ENCODE peak calls at places on chromosomes 2 and 18, in four cellular contexts. M is NT2/D1, K is H1, Y is GM12878. P is an unnamed sample.

GRCh38 chr2:150686391-150686790 is 198.9 kb upstream of the RND3 start:
- DNase-seq in M (no peak), K (no peak), Y (no peak), P (no peak)

GRCh38 chr2:96359310-96359709 is 23.7 kb downstream of the NCAPH start:
- DNase-seq in M (no peak), K (no peak), Y (no peak), P (no peak)

GRCh38 chr2:16614314-16614860 is 51.2 kb downstream of the CYRIA start:
- DNase-seq in M (no peak), K (no peak), Y (no peak), P (no peak)

GRCh38 chr2:1813371-1813770 is 69.1 kb upstream of the PXDN start:
- DNase-seq in M (no peak), K (no peak), Y (no peak), P (no peak)

GRCh38 chr2:127456960-127457359 is 38.7 kb downstream of the PROC start:
- DNase-seq in M (no peak), K (no peak), Y (no peak), P (no peak)

GRCh38 chr2:195961873-195962272 is 106.8 kb downstream of the DNAH7 start:
- DNase-seq in M (no peak), K (no peak), Y (peak), P (no peak)

GRCh38 chr2:15737314-15738224 is 145.9 kb downstream of the DDX1 start:
- DNase-seq in M (no peak), K (no peak), Y (no peak), P (no peak)

GRCh38 chr2:181313845-181314244 is 143.3 kb upstream of the ITGA4 start:
- DNase-seq in M (no peak), K (no peak), Y (no peak), P (no peak)

GRCh38 chr2:27208486-27209050 is 3.3 kb upstream of the ATRAID start:
- DNase-seq in M (peak), K (no peak), Y (no peak), P (no peak)

GRCh38 chr2:190352668-190353536 is 9.5 kb downstream of the INPP1 start:
- DNase-seq in M (no peak), K (no peak), Y (no peak), P (peak)

GRCh38 chr2:191869781-191870180 is 22.9 kb upstream of the CAVIN2 start:
- DNase-seq in M (no peak), K (no peak), Y (no peak), P (no peak)

GRCh38 chr2:236768393-236769140 is 198.9 kb downstream of the ACKR3 start:
- DNase-seq in M (no peak), K (no peak), Y (no peak), P (no peak)

GRCh38 chr2:121031568-121032340 is 253.2 kb downstream of the TFCP2L1 start:
- DNase-seq in M (no peak), K (no peak), Y (no peak), P (no peak)

GRCh38 chr2:31299547-31299946 is 65.6 kb downstream of the EHD3 start:
- DNase-seq in M (no peak), K (no peak), Y (no peak), P (no peak)

GRCh38 chr18:23204589-23205235 is 69.4 kb downstream of the CABLES1 start:
- DNase-seq in M (no peak), K (no peak), Y (no peak), P (no peak)

GRCh38 chr2:4464607-4465006 is 761.2 kb downstream of the DCDC2C start:
- DNase-seq in M (no peak), K (no peak), Y (no peak), P (no peak)

GRCh38 chr18:75068682-75069435 is 140.1 kb downstream of the PTGR3 start:
- DNase-seq in M (no peak), K (no peak), Y (no peak), P (no peak)

GRCh38 chr18:73752546-73752945 is 395.1 kb downstream of the FBXO15 start:
- DNase-seq in M (no peak), K (no peak), Y (no peak), P (no peak)

GRCh38 chr2:69715964-69716363 is 26.0 kb upstream of the ANXA4 start:
- DNase-seq in M (no peak), K (no peak), Y (no peak), P (no peak)

GRCh38 chr2:127050803-127051115 is 56.2 kb downstream of the BIN1 start:
- DNase-seq in M (no peak), K (no peak), Y (no peak), P (no peak)

GRCh38 chr2:202635441-202636296 is 900 bp downstream of the FAM117B start:
- DNase-seq in M (peak), K (peak), Y (peak), P (peak)

GRCh38 chr18:36798738-36799473 is 29.9 kb downstream of the TPGS2 start:
- DNase-seq in M (no peak), K (no peak), Y (no peak), P (no peak)
- H3K9ac ChIP-seq in M (no peak), K (no peak), Y (no peak), P (no peak)

GRCh38 chr2:233213011-233213410 is 38.5 kb upstream of the ATG16L1 start:
- DNase-seq in M (no peak), K (no peak), Y (no peak), P (no peak)

GRCh38 chr2:233209978-233210680 is 41.3 kb upstream of the ATG16L1 start:
- DNase-seq in M (no peak), K (no peak), Y (no peak), P (no peak)

GRCh38 chr2:233209117-233209977 is 42.1 kb upstream of the ATG16L1 start:
- DNase-seq in M (peak), K (no peak), Y (no peak), P (peak)

GRCh38 chr2:233208382-233209116 is 42.9 kb upstream of the ATG16L1 start:
- DNase-seq in M (no peak), K (no peak), Y (no peak), P (peak)

GRCh38 chr2:233210843-233211600 is 40.5 kb upstream of the ATG16L1 start:
- DNase-seq in M (no peak), K (no peak), Y (no peak), P (no peak)
- TF ChIP-seq SUZ12 in M (no peak), K (no peak), Y (no peak), P (no peak)

DNA sequence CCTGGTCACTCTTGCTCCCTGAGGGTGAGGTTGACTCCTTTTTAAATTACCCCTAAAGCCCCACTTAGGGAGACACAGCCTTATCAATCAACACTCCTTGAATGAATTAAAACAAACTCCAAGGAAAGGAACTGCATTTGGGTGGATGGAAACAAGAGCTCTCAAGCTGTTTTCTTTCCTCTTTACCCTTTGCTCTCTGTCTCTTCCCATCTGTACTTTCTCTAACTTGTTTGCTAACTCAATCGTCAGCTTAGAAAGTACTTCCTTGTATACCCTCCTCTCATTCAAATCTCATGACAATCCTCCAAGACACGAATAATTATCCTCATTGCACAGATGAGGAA is 32.8 kb downstream of the ZFP36L2 start:
- DNase-seq in M (no peak), K (no peak), Y (no peak), P (no peak)
- H3K9ac ChIP-seq in M (no peak), K (no peak), Y (no peak), P (peak)

GRCh38 chr2:100247256-100248043 is 74.9 kb downstream of the LONRF2 start:
- DNase-seq in M (no peak), K (no peak), Y (peak), P (no peak)
- TF ChIP-seq SUZ12 in M (no peak), K (no peak), Y (no peak), P (no peak)

GRCh38 chr2:130336150-130336876 is 6.4 kb upstream of the IMP4 start:
- DNase-seq in M (no peak), K (peak), Y (no peak), P (peak)

GRCh38 chr2:130336877-130337734 is 5.6 kb upstream of the IMP4 start:
- DNase-seq in M (peak), K (peak), Y (peak), P (peak)

GRCh38 chr2:130339885-130340745 is 2.6 kb upstream of the IMP4 start:
- DNase-seq in M (no peak), K (no peak), Y (no peak), P (no peak)

GRCh38 chr2:130337735-130338325 is 4.9 kb upstream of the IMP4 start:
- DNase-seq in M (no peak), K (no peak), Y (no peak), P (no peak)

GRCh38 chr2:130338793-130339345 is 3.8 kb upstream of the IMP4 start:
- DNase-seq in M (no peak), K (no peak), Y (no peak), P (no peak)
- H3K9ac ChIP-seq in M (no peak), K (no peak), Y (no peak), P (no peak)

DNA sequence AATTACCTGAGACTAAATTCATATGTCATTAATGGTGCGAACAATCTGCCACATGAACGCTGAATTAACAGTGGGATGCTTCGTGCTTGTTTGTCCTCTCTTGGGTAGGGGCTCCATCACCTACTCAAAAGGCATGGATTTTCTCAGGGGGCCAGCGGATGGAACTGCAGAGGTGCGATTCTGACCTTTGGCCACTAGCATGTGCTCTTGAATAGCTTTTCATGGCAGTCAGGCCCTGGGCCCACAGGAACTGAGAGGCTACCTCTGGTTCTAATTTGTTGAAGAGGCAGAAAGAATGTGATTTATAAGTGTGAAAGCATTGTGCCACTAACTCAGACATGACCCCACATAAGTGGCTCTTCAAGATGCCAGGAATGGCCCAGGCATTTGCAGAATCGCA is 283.2 kb downstream of the INSIG2 start:
- DNase-seq in M (peak), K (peak), Y (no peak), P (peak)
- TF ChIP-seq SUZ12 in M (no peak), K (no peak), Y (no peak), P (no peak)